ENCODE peak calls at places on chromosomes 1 and 21, in eight cellular contexts. T is thoracic aorta, O is esophagus squamous epithelium, D is AG09309, B is brain microvascular endothelial cell, Q is MM.1S, S is breast epithelium, K is IMR-90. W is an unnamed sample.

GRCh38 chr21:43355925-43356289 is 71.0 kb downstream of the SIK1 start:
- DNase-seq in T (no peak), O (no peak), D (no peak), B (no peak), Q (no peak), S (no peak), K (no peak), W (peak)

GRCh38 chr1:180252638-180253536 is 22.8 kb downstream of the LHX4 start:
- DNase-seq in T (no peak), O (peak), D (no peak), B (peak), Q (peak), S (no peak), K (peak), W (peak)

GRCh38 chr1:29524285-29525065 is 288.2 kb downstream of the PTPRU start:
- DNase-seq in T (no peak), O (no peak), D (no peak), B (no peak), Q (no peak), S (peak), K (no peak), W (no peak)

GRCh38 chr1:29670752-29671151 is 434.4 kb downstream of the PTPRU start:
- DNase-seq in T (no peak), O (no peak), D (no peak), B (no peak), Q (no peak), S (no peak), K (no peak), W (no peak)

GRCh38 chr1:64472805-64473204 is 2.9 kb downstream of the CACHD1 start:
- DNase-seq in T (no peak), O (no peak), D (no peak), B (no peak), Q (no peak), S (no peak), K (no peak), W (no peak)

GRCh38 chr21:46189959-46190490 is 5.8 kb upstream of the SPATC1L start:
- DNase-seq in T (no peak), O (no peak), D (no peak), B (no peak), Q (no peak), S (peak), K (no peak), W (no peak)

GRCh38 chr1:244730153-244730933 is 77.4 kb downstream of the DESI2 start:
- DNase-seq in T (no peak), O (no peak), D (no peak), B (peak), Q (no peak), S (no peak), K (peak), W (peak)

GRCh38 chr21:31124005-31124404 is 85.7 kb upstream of the KRTAP19-8 start:
- DNase-seq in T (no peak), O (no peak), D (no peak), B (no peak), Q (no peak), S (no peak), K (no peak), W (peak)

GRCh38 chr1:220761688-220762427 is 13.7 kb downstream of the MTARC2 start:
- DNase-seq in T (no peak), O (no peak), D (no peak), B (no peak), Q (no peak), S (no peak), K (no peak), W (no peak)

GRCh38 chr1:168084396-168085231 is 52.1 kb downstream of the GPR161 start:
- DNase-seq in T (no peak), O (no peak), D (no peak), B (no peak), Q (peak), S (no peak), K (peak), W (peak)

GRCh38 chr1:240338837-240339236 is 247.2 kb downstream of the FMN2 start:
- DNase-seq in T (no peak), O (no peak), D (no peak), B (no peak), Q (no peak), S (no peak), K (no peak), W (no peak)

GRCh38 chr1:155051777-155052398 is 772 bp downstream of the ADAM15 start:
- DNase-seq in T (no peak), O (no peak), D (no peak), B (no peak), Q (peak), S (no peak), K (peak), W (no peak)

GRCh38 chr1:244395965-244396364 is 55.7 kb downstream of the ADSS2 start:
- DNase-seq in T (no peak), O (no peak), D (no peak), B (no peak), Q (no peak), S (no peak), K (no peak), W (no peak)

GRCh38 chr1:41492341-41492848 is 7.9 kb upstream of the EDN2 start:
- DNase-seq in T (no peak), O (no peak), D (no peak), B (no peak), Q (peak), S (no peak), K (no peak), W (peak)

DNA sequence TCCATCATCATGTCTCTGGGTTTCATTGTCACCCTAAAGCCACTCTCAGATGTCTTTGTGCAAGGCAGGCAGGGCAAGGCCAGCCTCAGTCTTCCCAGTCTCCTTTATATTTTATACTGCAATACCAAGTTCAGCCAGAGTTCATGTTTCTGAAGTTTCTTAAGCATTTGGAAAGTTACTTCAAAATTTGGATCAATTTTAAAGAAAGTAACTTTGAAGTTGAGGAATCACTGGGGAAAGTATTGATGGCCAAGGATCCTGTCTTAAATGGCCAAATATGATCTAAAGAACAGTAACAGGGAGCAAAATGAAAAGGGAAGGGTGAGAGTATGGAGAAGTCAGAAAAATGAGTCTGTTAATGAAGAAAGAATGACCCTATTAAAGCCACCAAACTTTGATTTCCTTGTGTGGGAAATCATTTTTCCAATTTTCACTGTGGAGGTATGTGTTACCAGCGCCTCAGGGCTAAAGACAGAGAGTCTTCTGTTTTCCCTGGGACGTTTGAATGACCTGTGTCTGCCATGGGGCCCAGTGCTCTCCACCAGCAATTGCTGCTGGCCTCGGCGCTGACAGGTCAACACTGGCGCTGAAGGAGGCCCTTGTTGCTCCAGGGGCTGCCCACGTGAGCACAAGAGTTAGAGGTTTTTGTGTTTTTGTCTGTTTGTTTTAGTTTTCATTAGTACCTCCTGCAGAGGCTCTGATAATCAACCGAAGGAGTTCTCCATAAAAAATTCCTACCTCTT is 93.9 kb downstream of the ATP5PO start:
- DNase-seq in T (no peak), O (no peak), D (no peak), B (no peak), Q (no peak), S (no peak), K (no peak), W (no peak)
- H3K4me3 ChIP-seq in T (no peak), O (no peak), D (no peak), B (no peak), Q (no peak), S (no peak), K (no peak), W (no peak)

GRCh38 chr1:75771978-75772377 is 14.1 kb upstream of the RABGGTB start:
- DNase-seq in T (no peak), O (no peak), D (no peak), B (no peak), Q (no peak), S (no peak), K (no peak), W (no peak)

GRCh38 chr1:75765697-75766355 is 20.2 kb upstream of the RABGGTB start:
- DNase-seq in T (no peak), O (no peak), D (peak), B (peak), Q (no peak), S (no peak), K (peak), W (no peak)

GRCh38 chr1:75764057-75764655 is 21.9 kb upstream of the RABGGTB start:
- DNase-seq in T (no peak), O (no peak), D (no peak), B (no peak), Q (no peak), S (no peak), K (no peak), W (no peak)

GRCh38 chr1:75768021-75768420 is 18.0 kb upstream of the RABGGTB start:
- DNase-seq in T (no peak), O (no peak), D (no peak), B (no peak), Q (no peak), S (no peak), K (no peak), W (no peak)
- TF ChIP-seq CTCF in T (no peak), O (no peak), D (no peak), B (no peak), Q (no peak), S (no peak), K (no peak), W (no peak)

GRCh38 chr1:116986531-116987255 is 14.9 kb upstream of the CD101 start:
- DNase-seq in T (no peak), O (no peak), D (no peak), B (no peak), Q (no peak), S (no peak), K (no peak), W (no peak)
- H3K4me3 ChIP-seq in T (no peak), O (no peak), D (no peak), B (no peak), Q (no peak), S (no peak), K (no peak), W (no peak)

DNA sequence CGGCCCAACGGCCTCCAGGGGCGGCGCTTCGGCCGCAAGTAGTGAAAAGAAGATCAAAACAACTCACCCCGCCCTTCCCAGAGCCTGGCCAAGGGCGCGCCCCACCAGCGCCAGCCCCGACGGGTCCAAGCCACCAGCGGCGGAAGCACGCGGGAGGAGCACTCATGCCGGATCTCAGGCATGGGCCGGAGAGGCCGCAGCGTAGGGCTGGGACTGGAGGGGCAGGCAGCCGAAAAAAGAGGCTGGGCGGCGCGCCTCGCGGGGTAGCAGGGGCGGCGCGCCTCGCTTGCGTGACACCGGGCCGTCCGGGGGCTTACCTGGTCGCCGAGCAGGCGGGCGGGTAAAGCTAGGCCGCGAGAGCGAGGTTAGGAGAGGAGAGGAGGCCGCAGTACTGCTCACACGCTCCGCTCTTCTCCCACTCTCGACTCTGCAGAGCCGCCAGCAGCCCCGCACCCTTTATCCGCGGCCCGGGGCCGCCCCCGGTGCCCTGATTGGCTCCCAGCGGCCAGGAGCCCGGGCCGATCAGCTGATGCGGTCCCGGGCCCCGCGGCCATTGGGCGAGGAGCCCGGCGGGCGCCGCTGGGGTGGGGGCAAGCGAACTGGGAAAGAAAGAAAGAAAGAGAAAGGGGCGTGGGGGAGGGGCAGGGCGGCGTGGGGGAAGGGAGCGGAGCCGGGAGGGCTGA is at the start of gene GLUL:
- DNase-seq in T (peak), O (peak), D (peak), B (peak), Q (peak), S (peak), K (peak), W (peak)
- TF ChIP-seq CTCF in T (no peak), O (no peak), D (no peak), B (peak), Q (no peak), S (no peak), K (no peak), W (peak)

GRCh38 chr1:242523282-242523967 is 1.1 kb downstream of the PLD5 start:
- DNase-seq in T (no peak), O (no peak), D (no peak), B (no peak), Q (no peak), S (no peak), K (no peak), W (no peak)
- H3K4me3 ChIP-seq in T (peak), O (peak), D (no peak), B (no peak), Q (no peak), S (peak), K (no peak), W (no peak)

GRCh38 chr1:92972413-92973129 is 11.3 kb upstream of the DIPK1A start:
- DNase-seq in T (no peak), O (no peak), D (no peak), B (no peak), Q (no peak), S (no peak), K (no peak), W (no peak)

GRCh38 chr1:92968138-92969032 is 7.1 kb upstream of the DIPK1A start:
- DNase-seq in T (no peak), O (no peak), D (no peak), B (no peak), Q (no peak), S (no peak), K (no peak), W (peak)

GRCh38 chr1:92970990-92971689 is 9.9 kb upstream of the DIPK1A start:
- DNase-seq in T (no peak), O (no peak), D (no peak), B (no peak), Q (no peak), S (no peak), K (no peak), W (no peak)

GRCh38 chr1:92973203-92973907 is 12.1 kb upstream of the DIPK1A start:
- DNase-seq in T (no peak), O (no peak), D (no peak), B (no peak), Q (no peak), S (no peak), K (no peak), W (peak)

DNA sequence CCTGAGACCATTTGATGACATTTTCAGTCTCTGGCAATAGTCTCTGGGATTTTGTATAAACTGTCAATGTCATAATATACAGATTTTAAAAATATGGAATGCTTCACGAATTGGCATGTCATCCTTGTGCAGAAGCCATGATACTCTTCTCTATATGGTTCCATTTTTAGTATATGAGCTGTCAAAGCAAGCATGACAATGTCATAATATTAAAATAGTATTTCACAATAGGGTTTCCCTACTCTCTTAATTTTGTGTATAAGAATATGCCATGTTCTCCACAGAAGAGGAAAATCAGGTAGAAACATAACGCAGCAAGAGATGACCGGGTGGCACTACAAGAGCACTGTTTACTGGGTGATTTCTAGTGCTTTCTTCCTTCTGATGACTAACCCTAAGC is 8.3 kb upstream of the DIPK1A start:
- DNase-seq in T (no peak), O (no peak), D (no peak), B (no peak), Q (no peak), S (no peak), K (no peak), W (no peak)
- TF ChIP-seq CTCF in T (no peak), O (no peak), D (no peak), B (no peak), Q (no peak), S (no peak), K (no peak), W (no peak)

GRCh38 chr1:87449348-87449963 is 120.8 kb downstream of the LMO4 start:
- DNase-seq in T (peak), O (peak), D (no peak), B (no peak), Q (peak), S (peak), K (peak), W (peak)
- H3K4me3 ChIP-seq in T (no peak), O (no peak), D (no peak), B (no peak), Q (peak), S (no peak), K (no peak), W (peak)

DNA sequence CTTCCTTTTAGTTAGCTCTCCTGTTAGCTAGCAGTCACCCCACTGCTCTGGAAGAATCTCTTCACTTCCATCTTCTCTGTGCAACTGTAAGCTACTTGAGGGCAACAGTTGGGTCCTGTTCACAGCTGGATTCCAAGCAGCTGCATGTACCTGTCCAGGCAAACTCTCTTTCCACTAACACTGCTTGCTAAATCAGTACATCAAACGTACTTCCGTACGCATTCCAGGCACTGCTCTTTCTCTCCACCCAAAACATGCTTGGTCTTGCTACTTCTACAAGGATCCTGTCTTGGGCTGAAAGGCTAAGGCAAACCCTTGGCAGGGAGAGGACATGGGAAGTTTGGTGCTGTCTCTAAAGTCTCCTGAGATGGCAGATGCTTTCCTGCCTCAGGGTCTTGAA is 139.2 kb upstream of the CACNA1E start:
- DNase-seq in T (no peak), O (no peak), D (no peak), B (no peak), Q (no peak), S (no peak), K (no peak), W (no peak)
- TF ChIP-seq CTCF in T (no peak), O (no peak), D (no peak), B (no peak), Q (no peak), S (no peak), K (no peak), W (no peak)

GRCh38 chr21:36910581-36911307 is 55.7 kb downstream of the HLCS start:
- DNase-seq in T (no peak), O (no peak), D (no peak), B (peak), Q (no peak), S (no peak), K (peak), W (no peak)
- H3K4me3 ChIP-seq in T (no peak), O (no peak), D (no peak), B (no peak), Q (no peak), S (no peak), K (no peak), W (no peak)